ENCODE peak calls at places on chromosome 18, in five cellular contexts. T is immature natural killer cell; G is aorta; E is stimulated activated effector memory CD8-positive, alpha-beta T cell treated with anti-CD3 and anti-CD28 coated beads, Interleukin-12 subunit alpha, Interleukin-12 subunit beta, amount 100 ng/mL, for 72 hours; K is activated CD8-positive, alpha-beta memory T cell treated with anti-CD3 and anti-CD28 coated beads, Interleukin-2, amount 10 ng/mL, durations not matched to agents 7 days and 5 days. Z is an unnamed sample.
A peak's percentile ranks its signal among the peaks of the same experiment; 100 is the strongest.

GRCh38 chr18:46939337-46939963 is 22.0 kb downstream of the KATNAL2 start:
- DNase-seq in G (no peak), K (no peak), T (no peak), E (no peak), Z (no peak)

GRCh38 chr18:29501952-29502351 is 1325.0 kb upstream of the CDH2 start:
- DNase-seq in E (no peak), G (no peak), K (no peak), T (no peak), Z (no peak)

GRCh38 chr18:36798738-36799473 is 29.9 kb downstream of the TPGS2 start:
- DNase-seq in T (no peak), E (no peak), K (no peak), G (no peak), Z (no peak)

GRCh38 chr18:46035701-46036680 is 36.1 kb downstream of the PSTPIP2 start:
- DNase-seq in K (no peak), E (no peak), T (no peak), G (no peak), Z (no peak)

GRCh38 chr18:53018791-53019190 is 678.8 kb downstream of the DCC start:
- DNase-seq in K (no peak), T (no peak), G (no peak), E (no peak), Z (no peak)

GRCh38 chr18:32937007-32937540 is 164.3 kb upstream of the KLHL14 start:
- DNase-seq in T (no peak), E (no peak), G (no peak), K (no peak), Z (no peak)

GRCh38 chr18:49588971-49589370 is 27.1 kb downstream of the LIPG start:
- DNase-seq in G (no peak), E (no peak), K (no peak), T (no peak), Z (no peak)

GRCh38 chr18:75874401-75875093 is 447.0 kb upstream of the SMIM21 start:
- DNase-seq in K (no peak), G (no peak), T (no peak), E (no peak), Z (no peak)

GRCh38 chr18:52812834-52813233 is 472.8 kb downstream of the DCC start:
- DNase-seq in G (no peak), T (no peak), E (no peak), K (no peak), Z (no peak)

GRCh38 chr18:3093624-3094354 is 80.8 kb upstream of the LPIN2 start:
- DNase-seq in K (no peak), T (no peak), G (no peak), E (no peak), Z (no peak)

GRCh38 chr18:8858888-8859511 is 153.6 kb downstream of the MTCL1 start:
- DNase-seq in E (no peak), T (no peak), G (no peak), K (no peak), Z (no peak)

GRCh38 chr18:22813648-22814328 is 119.3 kb upstream of the RBBP8 start:
- DNase-seq in T (peak; percentile 1), E (no peak), K (no peak), G (no peak), Z (no peak)

GRCh38 chr18:78972930-78973331 is 6.7 kb upstream of the SALL3 start:
- DNase-seq in E (no peak), T (no peak), K (peak; percentile 22), G (no peak), Z (no peak)

GRCh38 chr18:9661564-9661963 is 46.5 kb upstream of the RAB31 start:
- DNase-seq in E (no peak), T (no peak), G (no peak), K (no peak), Z (no peak)

GRCh38 chr18:8361941-8362471 is 247.2 kb upstream of the RAB12 start:
- DNase-seq in E (no peak), T (no peak), G (no peak), K (no peak), Z (no peak)

GRCh38 chr18:58528011-58528367 is 100.9 kb downstream of the ALPK2 start:
- DNase-seq in G (no peak), K (no peak), E (no peak), T (no peak), Z (no peak)

GRCh38 chr18:51190000-51190399 is 7.5 kb downstream of the MEX3C start:
- DNase-seq in G (no peak), E (peak; percentile 8), K (no peak), T (no peak), Z (no peak)

GRCh38 chr18:57915848-57916596 is 112.9 kb upstream of the ATP8B1 start:
- DNase-seq in K (peak; percentile 48), E (no peak), T (no peak), G (no peak), Z (no peak)

GRCh38 chr18:58699551-58699950 is 28.3 kb downstream of the MALT1 start:
- DNase-seq in G (no peak), T (no peak), E (no peak), K (no peak), Z (no peak)

GRCh38 chr18:43665239-43665788 is 388.0 kb upstream of the SYT4 start:
- DNase-seq in G (no peak), K (no peak), T (no peak), E (no peak), Z (no peak)

GRCh38 chr18:65907281-65907680 is 156.5 kb downstream of the CDH7 start:
- DNase-seq in E (no peak), T (no peak), G (no peak), K (no peak), Z (no peak)

GRCh38 chr18:77343846-77344527 is 94.3 kb downstream of the GALR1 start:
- DNase-seq in G (no peak), K (no peak), E (no peak), T (no peak), Z (no peak)

GRCh38 chr18:25055076-25055475 is 296.9 kb downstream of the ZNF521 start:
- DNase-seq in T (no peak), G (no peak), K (no peak), E (no peak), Z (no peak)

GRCh38 chr18:31102020-31102684 is at the start of gene DSC2:
- DNase-seq in G (peak; percentile 77), K (no peak), T (no peak), E (no peak), Z (no peak)

Z was measured in stimulated activated naive B cell treated with anti-CD40 and anti-IgM and Interleukin-4, amounts not matched to agents 10 μg/mL and 1 μg/mL and 100 μg/mL, for 72 hours.